ENCODE peak calls at places on chromosomes 1 and 21, in seven cellular contexts. One of them, this sample, is unnamed.

GRCh38 chr1:165068716-165069115 is 287.8 kb downstream of the LMX1A start:
- DNase-seq in NCI-H748 treated with DMSO at 0.1 percent for 48 hours: no peak
- DNase-seq in activated CD8-positive, alpha-beta memory T cell treated with anti-CD3 and anti-CD28 coated beads for 48 hours: no peak
- DNase-seq in non-pigmented ciliary epithelial cell: no peak
- DNase-seq in ureter: no peak
- DNase-seq in glutamatergic neuron: no peak
- DNase-seq in ELF-1: no peak
- DNase-seq in this sample: no peak

GRCh38 chr1:84834419-84835064 is 58.5 kb downstream of the LPAR3 start:
- DNase-seq in ELF-1: no peak
- DNase-seq in activated CD8-positive, alpha-beta memory T cell treated with anti-CD3 and anti-CD28 coated beads for 48 hours: no peak
- DNase-seq in NCI-H748 treated with DMSO at 0.1 percent for 48 hours: no peak
- DNase-seq in ureter: no peak
- DNase-seq in glutamatergic neuron: no peak
- DNase-seq in non-pigmented ciliary epithelial cell: peak; percentile 34
- DNase-seq in this sample: peak; percentile 53

GRCh38 chr1:42756956-42757891 is 9.6 kb downstream of the P3H1 start:
- DNase-seq in non-pigmented ciliary epithelial cell: no peak
- DNase-seq in ELF-1: peak; percentile 70
- DNase-seq in NCI-H748 treated with DMSO at 0.1 percent for 48 hours: peak; percentile 100
- DNase-seq in glutamatergic neuron: peak; percentile 61
- DNase-seq in activated CD8-positive, alpha-beta memory T cell treated with anti-CD3 and anti-CD28 coated beads for 48 hours: no peak
- DNase-seq in ureter: no peak
- DNase-seq in this sample: peak; percentile 20

GRCh38 chr21:37195078-37195477 is 72.1 kb downstream of the VPS26C start:
- DNase-seq in activated CD8-positive, alpha-beta memory T cell treated with anti-CD3 and anti-CD28 coated beads for 48 hours: no peak
- DNase-seq in glutamatergic neuron: peak; percentile 63
- DNase-seq in NCI-H748 treated with DMSO at 0.1 percent for 48 hours: no peak
- DNase-seq in ureter: no peak
- DNase-seq in non-pigmented ciliary epithelial cell: no peak
- DNase-seq in ELF-1: no peak
- DNase-seq in this sample: no peak

GRCh38 chr1:2137257-2138121 is 57.1 kb downstream of the FAAP20 start:
- DNase-seq in glutamatergic neuron: no peak
- DNase-seq in NCI-H748 treated with DMSO at 0.1 percent for 48 hours: no peak
- DNase-seq in ureter: no peak
- DNase-seq in non-pigmented ciliary epithelial cell: no peak
- DNase-seq in ELF-1: no peak
- DNase-seq in activated CD8-positive, alpha-beta memory T cell treated with anti-CD3 and anti-CD28 coated beads for 48 hours: no peak
- DNase-seq in this sample: no peak

GRCh38 chr1:213776974-213777373 is 210.8 kb upstream of the PROX1 start:
- DNase-seq in non-pigmented ciliary epithelial cell: no peak
- DNase-seq in NCI-H748 treated with DMSO at 0.1 percent for 48 hours: no peak
- DNase-seq in ureter: no peak
- DNase-seq in glutamatergic neuron: no peak
- DNase-seq in activated CD8-positive, alpha-beta memory T cell treated with anti-CD3 and anti-CD28 coated beads for 48 hours: no peak
- DNase-seq in ELF-1: no peak
- DNase-seq in this sample: no peak

GRCh38 chr1:111960971-111961370 is 28.5 kb downstream of the KCND3 start:
- DNase-seq in glutamatergic neuron: no peak
- DNase-seq in activated CD8-positive, alpha-beta memory T cell treated with anti-CD3 and anti-CD28 coated beads for 48 hours: no peak
- DNase-seq in non-pigmented ciliary epithelial cell: no peak
- DNase-seq in NCI-H748 treated with DMSO at 0.1 percent for 48 hours: peak; percentile 35
- DNase-seq in ELF-1: no peak
- DNase-seq in ureter: no peak
- DNase-seq in this sample: no peak

GRCh38 chr1:200892546-200892945 is 2.2 kb upstream of the INAVA start:
- DNase-seq in ureter: no peak
- DNase-seq in activated CD8-positive, alpha-beta memory T cell treated with anti-CD3 and anti-CD28 coated beads for 48 hours: no peak
- DNase-seq in ELF-1: no peak
- DNase-seq in glutamatergic neuron: no peak
- DNase-seq in NCI-H748 treated with DMSO at 0.1 percent for 48 hours: no peak
- DNase-seq in non-pigmented ciliary epithelial cell: no peak
- DNase-seq in this sample: no peak

GRCh38 chr21:45415188-45415942 is 10.4 kb downstream of the COL18A1 start:
- DNase-seq in ureter: no peak
- DNase-seq in non-pigmented ciliary epithelial cell: no peak
- DNase-seq in activated CD8-positive, alpha-beta memory T cell treated with anti-CD3 and anti-CD28 coated beads for 48 hours: no peak
- DNase-seq in NCI-H748 treated with DMSO at 0.1 percent for 48 hours: no peak
- DNase-seq in ELF-1: peak; percentile 12
- DNase-seq in glutamatergic neuron: peak; percentile 13
- DNase-seq in this sample: no peak

GRCh38 chr1:43275826-43276620 is 6.2 kb downstream of the TMEM125 start:
- DNase-seq in ELF-1: no peak
- DNase-seq in non-pigmented ciliary epithelial cell: no peak
- DNase-seq in glutamatergic neuron: no peak
- DNase-seq in activated CD8-positive, alpha-beta memory T cell treated with anti-CD3 and anti-CD28 coated beads for 48 hours: no peak
- DNase-seq in ureter: no peak
- DNase-seq in NCI-H748 treated with DMSO at 0.1 percent for 48 hours: no peak
- DNase-seq in this sample: no peak

GRCh38 chr1:147768582-147768981 is 8.2 kb upstream of the GJA5 start:
- DNase-seq in non-pigmented ciliary epithelial cell: no peak
- DNase-seq in activated CD8-positive, alpha-beta memory T cell treated with anti-CD3 and anti-CD28 coated beads for 48 hours: no peak
- DNase-seq in NCI-H748 treated with DMSO at 0.1 percent for 48 hours: no peak
- DNase-seq in ELF-1: no peak
- DNase-seq in ureter: no peak
- DNase-seq in glutamatergic neuron: no peak
- DNase-seq in this sample: no peak

GRCh38 chr1:35835398-35835797 is 27.6 kb downstream of the AGO4 start:
- DNase-seq in glutamatergic neuron: no peak
- DNase-seq in NCI-H748 treated with DMSO at 0.1 percent for 48 hours: no peak
- DNase-seq in non-pigmented ciliary epithelial cell: no peak
- DNase-seq in ureter: no peak
- DNase-seq in activated CD8-positive, alpha-beta memory T cell treated with anti-CD3 and anti-CD28 coated beads for 48 hours: no peak
- DNase-seq in ELF-1: peak; percentile 67
- DNase-seq in this sample: no peak

GRCh38 chr1:243230914-243231313 is 24.2 kb downstream of the CEP170 start:
- DNase-seq in glutamatergic neuron: no peak
- DNase-seq in NCI-H748 treated with DMSO at 0.1 percent for 48 hours: no peak
- DNase-seq in activated CD8-positive, alpha-beta memory T cell treated with anti-CD3 and anti-CD28 coated beads for 48 hours: no peak
- DNase-seq in ureter: no peak
- DNase-seq in ELF-1: no peak
- DNase-seq in non-pigmented ciliary epithelial cell: no peak
- DNase-seq in this sample: no peak

GRCh38 chr1:216758182-216758581 is 35.0 kb upstream of the ESRRG start:
- DNase-seq in ELF-1: no peak
- DNase-seq in activated CD8-positive, alpha-beta memory T cell treated with anti-CD3 and anti-CD28 coated beads for 48 hours: no peak
- DNase-seq in ureter: no peak
- DNase-seq in NCI-H748 treated with DMSO at 0.1 percent for 48 hours: no peak
- DNase-seq in non-pigmented ciliary epithelial cell: no peak
- DNase-seq in glutamatergic neuron: no peak
- DNase-seq in this sample: no peak

GRCh38 chr1:87961992-87962391 is 633.3 kb downstream of the LMO4 start:
- DNase-seq in activated CD8-positive, alpha-beta memory T cell treated with anti-CD3 and anti-CD28 coated beads for 48 hours: no peak
- DNase-seq in ELF-1: no peak
- DNase-seq in non-pigmented ciliary epithelial cell: no peak
- DNase-seq in NCI-H748 treated with DMSO at 0.1 percent for 48 hours: no peak
- DNase-seq in ureter: no peak
- DNase-seq in glutamatergic neuron: no peak
- DNase-seq in this sample: peak; percentile 45

GRCh38 chr1:184860985-184861754 is 106.5 kb upstream of the EDEM3 start:
- DNase-seq in NCI-H748 treated with DMSO at 0.1 percent for 48 hours: no peak
- DNase-seq in activated CD8-positive, alpha-beta memory T cell treated with anti-CD3 and anti-CD28 coated beads for 48 hours: no peak
- DNase-seq in ureter: no peak
- DNase-seq in ELF-1: no peak
- DNase-seq in non-pigmented ciliary epithelial cell: no peak
- DNase-seq in glutamatergic neuron: no peak
- DNase-seq in this sample: no peak

GRCh38 chr1:46003315-46003714 is 129.1 kb downstream of the PIK3R3 start:
- DNase-seq in activated CD8-positive, alpha-beta memory T cell treated with anti-CD3 and anti-CD28 coated beads for 48 hours: no peak
- DNase-seq in NCI-H748 treated with DMSO at 0.1 percent for 48 hours: no peak
- DNase-seq in ELF-1: no peak
- DNase-seq in non-pigmented ciliary epithelial cell: no peak
- DNase-seq in ureter: no peak
- DNase-seq in glutamatergic neuron: no peak
- DNase-seq in this sample: no peak

GRCh38 chr1:11691928-11692711 is 610 bp downstream of the DRAXIN start:
- DNase-seq in NCI-H748 treated with DMSO at 0.1 percent for 48 hours: no peak
- DNase-seq in activated CD8-positive, alpha-beta memory T cell treated with anti-CD3 and anti-CD28 coated beads for 48 hours: no peak
- DNase-seq in ELF-1: peak; percentile 32
- DNase-seq in non-pigmented ciliary epithelial cell: no peak
- DNase-seq in glutamatergic neuron: peak; percentile 48
- DNase-seq in ureter: no peak
- DNase-seq in this sample: no peak

GRCh38 chr1:75643460-75643859 is 32.5 kb upstream of the SLC44A5 start:
- DNase-seq in ureter: no peak
- DNase-seq in non-pigmented ciliary epithelial cell: no peak
- DNase-seq in activated CD8-positive, alpha-beta memory T cell treated with anti-CD3 and anti-CD28 coated beads for 48 hours: no peak
- DNase-seq in ELF-1: no peak
- DNase-seq in glutamatergic neuron: no peak
- DNase-seq in NCI-H748 treated with DMSO at 0.1 percent for 48 hours: no peak
- DNase-seq in this sample: no peak

GRCh38 chr1:112866151-112866550 is 89.8 kb downstream of the SLC16A1 start:
- DNase-seq in NCI-H748 treated with DMSO at 0.1 percent for 48 hours: no peak
- DNase-seq in ELF-1: peak; percentile 37
- DNase-seq in ureter: no peak
- DNase-seq in glutamatergic neuron: no peak
- DNase-seq in activated CD8-positive, alpha-beta memory T cell treated with anti-CD3 and anti-CD28 coated beads for 48 hours: no peak
- DNase-seq in non-pigmented ciliary epithelial cell: peak; percentile 94
- DNase-seq in this sample: peak; percentile 60

GRCh38 chr1:62299426-62300200 is 19.6 kb downstream of the KANK4 start:
- DNase-seq in NCI-H748 treated with DMSO at 0.1 percent for 48 hours: peak; percentile 38
- DNase-seq in glutamatergic neuron: no peak
- DNase-seq in non-pigmented ciliary epithelial cell: no peak
- DNase-seq in activated CD8-positive, alpha-beta memory T cell treated with anti-CD3 and anti-CD28 coated beads for 48 hours: no peak
- DNase-seq in ureter: no peak
- DNase-seq in ELF-1: no peak
- DNase-seq in this sample: peak; percentile 73

GRCh38 chr21:46402421-46402820 is 56.3 kb upstream of the DIP2A start:
- DNase-seq in glutamatergic neuron: no peak
- DNase-seq in NCI-H748 treated with DMSO at 0.1 percent for 48 hours: no peak
- DNase-seq in ELF-1: peak; percentile 35
- DNase-seq in non-pigmented ciliary epithelial cell: no peak
- DNase-seq in activated CD8-positive, alpha-beta memory T cell treated with anti-CD3 and anti-CD28 coated beads for 48 hours: no peak
- DNase-seq in ureter: no peak
- DNase-seq in this sample: no peak

GRCh38 chr21:45104560-45104959 is 30.2 kb downstream of the ADARB1 start:
- DNase-seq in activated CD8-positive, alpha-beta memory T cell treated with anti-CD3 and anti-CD28 coated beads for 48 hours: no peak
- DNase-seq in NCI-H748 treated with DMSO at 0.1 percent for 48 hours: no peak
- DNase-seq in ureter: no peak
- DNase-seq in glutamatergic neuron: no peak
- DNase-seq in non-pigmented ciliary epithelial cell: no peak
- DNase-seq in ELF-1: no peak
- DNase-seq in this sample: no peak

GRCh38 chr1:107056426-107057196 is at the start of gene PRMT6:
- DNase-seq in activated CD8-positive, alpha-beta memory T cell treated with anti-CD3 and anti-CD28 coated beads for 48 hours: peak; percentile 54
- DNase-seq in non-pigmented ciliary epithelial cell: peak; percentile 26
- DNase-seq in NCI-H748 treated with DMSO at 0.1 percent for 48 hours: peak; percentile 75
- DNase-seq in ureter: peak; percentile 89
- DNase-seq in glutamatergic neuron: peak; percentile 89
- DNase-seq in ELF-1: peak; percentile 91
- DNase-seq in this sample: peak; percentile 35

GRCh38 chr1:52028328-52028727 is 5.3 kb downstream of the KTI12 start:
- DNase-seq in non-pigmented ciliary epithelial cell: no peak
- DNase-seq in glutamatergic neuron: no peak
- DNase-seq in ureter: no peak
- DNase-seq in ELF-1: no peak
- DNase-seq in NCI-H748 treated with DMSO at 0.1 percent for 48 hours: no peak
- DNase-seq in activated CD8-positive, alpha-beta memory T cell treated with anti-CD3 and anti-CD28 coated beads for 48 hours: no peak
- DNase-seq in this sample: no peak

GRCh38 chr1:15469836-15470495 is 5.9 kb upstream of the CELA2B start:
- DNase-seq in glutamatergic neuron: peak; percentile 69
- DNase-seq in ELF-1: no peak
- DNase-seq in activated CD8-positive, alpha-beta memory T cell treated with anti-CD3 and anti-CD28 coated beads for 48 hours: no peak
- DNase-seq in ureter: no peak
- DNase-seq in non-pigmented ciliary epithelial cell: no peak
- DNase-seq in NCI-H748 treated with DMSO at 0.1 percent for 48 hours: no peak
- DNase-seq in this sample: peak; percentile 46

GRCh38 chr1:25022361-25023189 is 92.5 kb upstream of the RUNX3 start:
- DNase-seq in ELF-1: peak; percentile 90
- DNase-seq in activated CD8-positive, alpha-beta memory T cell treated with anti-CD3 and anti-CD28 coated beads for 48 hours: peak; percentile 86
- DNase-seq in glutamatergic neuron: no peak
- DNase-seq in NCI-H748 treated with DMSO at 0.1 percent for 48 hours: no peak
- DNase-seq in non-pigmented ciliary epithelial cell: peak; percentile 90
- DNase-seq in ureter: peak; percentile 78
- DNase-seq in this sample: peak; percentile 94

GRCh38 chr1:168391759-168392681 is 111.3 kb downstream of the TBX19 start:
- DNase-seq in activated CD8-positive, alpha-beta memory T cell treated with anti-CD3 and anti-CD28 coated beads for 48 hours: no peak
- DNase-seq in NCI-H748 treated with DMSO at 0.1 percent for 48 hours: no peak
- DNase-seq in ELF-1: no peak
- DNase-seq in glutamatergic neuron: no peak
- DNase-seq in non-pigmented ciliary epithelial cell: no peak
- DNase-seq in ureter: no peak
- DNase-seq in this sample: no peak